ENCODE peak calls at places on chromosome 9, in nine cellular contexts. S, J, V, X, Z, A, F, R and P are unnamed samples. For H3K27me3, the result is how much of the 10 kb centered on the place peaks cover.

GRCh38 chr9:22111871-22112247 is 102.8 kb upstream of the CDKN2B start:
- DNase-seq in S (peak), J (no peak), V (no peak), X (no peak), Z (no peak), A (peak), F (no peak), R (no peak), P (no peak)

GRCh38 chr9:110950041-110950645 is 88.1 kb downstream of the LPAR1 start:
- DNase-seq in S (peak), J (no peak), V (no peak), X (no peak), Z (no peak), A (no peak), F (no peak), R (no peak), P (peak)

GRCh38 chr9:136791466-136792276 is 527 bp downstream of the TMEM141 start:
- DNase-seq in S (peak), J (peak), V (peak), X (peak), Z (no peak), A (peak), F (no peak), R (peak), P (peak)

GRCh38 chr9:19689324-19690087 is 99.3 kb downstream of the SLC24A2 start:
- DNase-seq in S (no peak), J (no peak), V (no peak), X (no peak), Z (no peak), A (peak), F (no peak), R (no peak), P (no peak)

GRCh38 chr9:134544388-134545212 is 97.0 kb upstream of the COL5A1 start:
- DNase-seq in S (peak), J (no peak), V (peak), X (no peak), Z (no peak), A (peak), F (no peak), R (peak), P (peak)

GRCh38 chr9:136665704-136666363 is 3.1 kb downstream of the EGFL7 start:
- DNase-seq in S (peak), J (no peak), V (no peak), X (no peak), Z (no peak), A (no peak), F (no peak), R (peak), P (peak)

GRCh38 chr9:33125441-33125840 is 41.7 kb downstream of the B4GALT1 start:
- DNase-seq in S (no peak), J (no peak), V (no peak), X (no peak), Z (no peak), A (no peak), F (no peak), R (no peak), P (no peak)

GRCh38 chr9:93292288-93292615 is 108.3 kb downstream of the WNK2 start:
- DNase-seq in S (no peak), J (no peak), V (no peak), X (no peak), Z (no peak), A (no peak), F (no peak), R (no peak), P (no peak)

GRCh38 chr9:28999806-29000205 is 1426.5 kb upstream of the C9orf72 start:
- DNase-seq in S (no peak), J (no peak), V (no peak), X (no peak), Z (no peak), A (no peak), F (no peak), R (no peak), P (no peak)

GRCh38 chr9:21679432-21679831 is 123.0 kb upstream of the MTAP start:
- DNase-seq in S (peak), J (no peak), V (no peak), X (no peak), Z (no peak), A (peak), F (no peak), R (no peak), P (peak)

GRCh38 chr9:114902773-114903589 is 27.4 kb downstream of the TNFSF8 start:
- DNase-seq in S (no peak), J (peak), V (no peak), X (no peak), Z (no peak), A (peak), F (no peak), R (no peak), P (peak)

GRCh38 chr9:93303806-93304573 is 120.1 kb downstream of the WNK2 start:
- DNase-seq in S (no peak), J (no peak), V (peak), X (no peak), Z (no peak), A (no peak), F (peak), R (peak), P (no peak)

GRCh38 chr9:87502446-87503232 is 5.0 kb downstream of the DAPK1 start:
- DNase-seq in S (no peak), J (no peak), V (no peak), X (no peak), Z (no peak), A (no peak), F (no peak), R (no peak), P (no peak)

GRCh38 chr9:83451308-83451707 is 86.9 kb downstream of the FRMD3 start:
- DNase-seq in S (no peak), J (no peak), V (no peak), X (no peak), Z (no peak), A (no peak), F (no peak), R (no peak), P (no peak)

GRCh38 chr9:133286523-133286922 is 11.5 kb upstream of the ABO start:
- DNase-seq in S (no peak), J (no peak), V (no peak), X (no peak), Z (no peak), A (peak), F (no peak), R (no peak), P (no peak)

GRCh38 chr9:33193818-33194217 is 26.7 kb upstream of the B4GALT1 start:
- DNase-seq in S (no peak), J (no peak), V (no peak), X (no peak), Z (no peak), A (no peak), F (no peak), R (no peak), P (no peak)

GRCh38 chr9:37430841-37431597 is 8.5 kb downstream of the GRHPR start:
- DNase-seq in S (no peak), J (no peak), V (peak), X (no peak), Z (no peak), A (peak), F (no peak), R (peak), P (no peak)

GRCh38 chr9:79012561-79012960 is 559.2 kb upstream of the TLE4 start:
- DNase-seq in S (no peak), J (no peak), V (no peak), X (no peak), Z (no peak), A (peak), F (no peak), R (no peak), P (peak)

GRCh38 chr9:116416421-116416820 is 262.8 kb downstream of the PAPPA start:
- DNase-seq in S (no peak), J (no peak), V (no peak), X (no peak), Z (no peak), A (no peak), F (no peak), R (no peak), P (no peak)

GRCh38 chr9:135167839-135168378 is 80.4 kb downstream of the OLFM1 start:
- DNase-seq in S (no peak), J (no peak), V (no peak), X (no peak), Z (no peak), A (no peak), F (no peak), R (no peak), P (no peak)

GRCh38 chr9:134585746-134586706 is 55.6 kb upstream of the COL5A1 start:
- DNase-seq in S (peak), J (no peak), V (peak), X (no peak), Z (peak), A (peak), F (peak), R (peak), P (peak)

GRCh38 chr9:120353501-120353900 is 226.5 kb downstream of the CDK5RAP2 start:
- DNase-seq in S (peak), J (no peak), V (no peak), X (no peak), Z (peak), A (peak), F (no peak), R (no peak), P (no peak)

GRCh38 chr9:70362952-70363351 is 51.5 kb downstream of the KLF9 start:
- DNase-seq in S (no peak), J (no peak), V (no peak), X (no peak), Z (no peak), A (peak), F (no peak), R (no peak), P (peak)

GRCh38 chr9:132546148-132547051 is 36.0 kb upstream of the BARHL1 start:
- DNase-seq in S (peak), J (no peak), V (peak), X (no peak), Z (no peak), A (peak), F (no peak), R (peak), P (peak)

GRCh38 chr9:112863214-112863613 is 27.5 kb downstream of the SLC46A2 start:
- DNase-seq in S (peak), J (no peak), V (no peak), X (no peak), Z (no peak), A (peak), F (no peak), R (no peak), P (no peak)

GRCh38 chr9:83964973-83965349 is 15.1 kb downstream of the HNRNPK start:
- DNase-seq in S (peak), J (no peak), V (no peak), X (no peak), Z (no peak), A (peak), F (no peak), R (no peak), P (no peak)

GRCh38 chr9:34310205-34310604 is 18.9 kb downstream of the KIF24 start:
- DNase-seq in S (peak), J (no peak), V (no peak), X (no peak), Z (no peak), A (no peak), F (no peak), R (no peak), P (no peak)

GRCh38 chr9:133731876-133732321 is 6.3 kb downstream of the SARDH start:
- DNase-seq in S (peak), J (no peak), V (peak), X (no peak), Z (no peak), A (peak), F (no peak), R (peak), P (peak)

GRCh38 chr9:133124123-133124948 is 3.3 kb upstream of the RALGDS start:
- DNase-seq in S (no peak), J (no peak), V (no peak), X (no peak), Z (no peak), A (no peak), F (no peak), R (no peak), P (no peak)

GRCh38 chr9:89806371-89807100 is 201.7 kb downstream of the GADD45G start:
- DNase-seq in S (no peak), J (no peak), V (peak), X (no peak), Z (peak), A (peak), F (no peak), R (no peak), P (no peak)

GRCh38 chr9:115261656-115262081 is 143.7 kb upstream of the TNC start:
- DNase-seq in S (no peak), J (no peak), V (no peak), X (no peak), Z (no peak), A (no peak), F (no peak), R (no peak), P (peak)

GRCh38 chr9:95021166-95021886 is 294.8 kb downstream of the AOPEP start:
- DNase-seq in S (no peak), J (no peak), V (no peak), X (no peak), Z (no peak), A (no peak), F (no peak), R (no peak), P (no peak)

DNA sequence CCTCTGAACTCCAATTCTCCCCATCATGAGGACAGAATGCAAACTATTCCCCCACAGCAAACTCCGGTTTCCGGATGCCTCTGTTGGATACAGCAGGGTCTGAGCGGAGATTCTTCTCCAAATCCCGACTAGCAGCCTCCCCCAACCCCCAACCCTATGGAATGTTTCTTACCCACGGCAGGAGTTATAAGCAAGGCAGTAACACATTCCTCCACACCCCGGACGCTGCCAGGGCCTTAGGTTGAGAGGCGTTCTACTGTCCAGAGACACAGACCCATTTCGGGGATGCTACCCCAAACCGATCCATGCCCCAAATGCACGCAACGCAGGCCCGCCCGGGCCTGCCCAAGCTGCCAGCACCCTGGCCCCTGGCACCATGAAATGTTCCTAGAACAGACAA is 85.6 kb upstream of the LMX1B start:
- DNase-seq in S (no peak), J (no peak), V (no peak), X (no peak), Z (no peak), A (no peak), F (no peak), R (peak), P (no peak)
- H3K27me3 ChIP-seq in S (half or more), J (under half), V (under half), X (under half), Z (under half), A (under half), F (under half), R (under half), P (under half)

DNA sequence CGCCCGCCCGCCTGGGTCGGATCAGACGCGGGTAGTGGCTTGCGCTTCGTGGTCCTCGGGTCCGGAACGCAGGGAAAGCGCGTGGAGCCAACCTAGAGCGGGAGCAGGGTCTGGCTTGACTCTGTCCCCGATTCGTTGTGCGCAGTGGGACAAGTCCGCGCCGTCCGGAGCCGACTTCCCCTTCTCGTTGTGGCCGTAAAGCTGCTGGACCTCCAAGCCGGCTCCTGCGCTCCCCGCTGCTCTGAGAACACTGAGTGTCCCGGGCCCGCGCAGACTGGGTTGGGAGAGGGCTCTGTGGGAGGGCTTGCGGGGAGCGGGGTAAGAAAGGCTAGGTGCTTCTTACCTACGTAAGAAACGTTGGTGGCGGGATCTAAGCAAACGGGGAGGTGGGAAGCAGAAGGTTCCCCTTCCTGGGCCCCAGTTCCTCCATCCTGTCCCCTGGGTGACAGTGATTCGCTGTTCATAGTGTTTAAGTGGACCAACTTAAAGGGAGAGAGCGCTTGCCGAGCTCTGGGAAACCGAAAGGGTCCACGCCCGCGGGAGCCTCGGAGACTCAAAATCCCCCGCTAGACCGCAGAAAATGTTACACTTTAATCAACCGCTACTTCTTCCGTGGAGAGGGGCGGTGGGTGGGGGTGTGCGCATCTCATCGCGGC is 4.3 kb upstream of the FOXE1 start:
- DNase-seq in S (no peak), J (no peak), V (peak), X (no peak), Z (no peak), A (no peak), F (no peak), R (peak), P (no peak)
- H3K27me3 ChIP-seq in S (half or more), J (half or more), V (half or more), X (half or more), Z (under half), A (half or more), F (under half), R (half or more), P (under half)

GRCh38 chr9:73919712-73920111 is 577.4 kb upstream of the RORB start:
- DNase-seq in S (no peak), J (no peak), V (no peak), X (no peak), Z (no peak), A (no peak), F (no peak), R (no peak), P (no peak)
- H3K27me3 ChIP-seq in S (under half), J (under half), V (under half), X (under half), Z (under half), A (under half), F (under half), R (under half), P (under half)

GRCh38 chr9:128392302-128393152 is 21.4 kb downstream of the URM1 start:
- DNase-seq in S (no peak), J (no peak), V (peak), X (no peak), Z (no peak), A (no peak), F (no peak), R (peak), P (no peak)

GRCh38 chr9:128390150-128390812 is 19.1 kb downstream of the URM1 start:
- DNase-seq in S (no peak), J (no peak), V (no peak), X (no peak), Z (no peak), A (no peak), F (no peak), R (peak), P (no peak)

GRCh38 chr9:128391956-128392301 is 20.8 kb downstream of the URM1 start:
- DNase-seq in S (no peak), J (no peak), V (no peak), X (no peak), Z (no peak), A (no peak), F (no peak), R (no peak), P (no peak)

GRCh38 chr9:128389395-128390149 is 18.4 kb downstream of the URM1 start:
- DNase-seq in S (no peak), J (no peak), V (no peak), X (no peak), Z (no peak), A (no peak), F (no peak), R (peak), P (no peak)

DNA sequence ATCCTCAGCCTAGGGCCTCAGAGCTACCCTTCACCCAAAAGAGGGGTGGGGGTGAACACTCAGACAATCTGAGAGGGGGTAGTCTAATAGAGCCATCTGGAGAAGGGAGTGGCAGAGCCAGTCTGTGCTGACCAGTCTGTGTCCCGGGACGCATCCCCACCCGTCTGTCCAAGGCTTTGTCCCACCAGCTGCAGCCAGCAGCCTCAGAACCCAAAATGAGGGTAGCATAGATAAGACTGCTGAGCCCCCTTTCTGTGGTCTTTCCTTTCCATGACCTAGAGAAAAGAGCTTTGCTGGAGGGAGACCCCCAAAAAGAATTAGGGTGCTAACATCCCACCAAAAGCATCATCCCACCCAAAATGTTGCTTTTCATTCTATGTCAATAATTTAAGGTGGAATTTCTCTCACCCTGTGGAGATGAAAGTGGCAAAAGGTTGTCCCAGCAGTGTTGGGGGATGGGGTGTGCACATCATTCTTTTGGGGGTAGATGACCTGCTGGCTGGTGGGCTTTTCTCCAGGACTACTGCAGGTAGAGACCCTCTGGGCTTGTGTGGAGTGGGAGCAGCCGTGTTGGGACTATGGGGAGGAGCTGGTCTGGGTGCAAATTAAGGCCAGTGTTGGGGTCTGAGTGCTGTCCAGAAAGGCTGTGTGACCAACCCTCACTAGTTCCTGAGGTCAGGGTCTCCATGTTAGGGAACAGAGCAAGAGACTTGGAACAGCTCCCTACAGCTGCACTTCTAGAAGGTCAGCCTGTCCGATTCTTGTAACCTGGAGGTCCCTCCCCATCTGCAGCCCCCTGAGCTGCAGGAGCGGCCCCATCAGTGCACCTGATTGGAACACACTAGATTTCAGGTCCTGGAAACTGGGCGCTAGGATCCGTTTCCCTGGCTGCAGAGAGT is 19.9 kb downstream of the URM1 start:
- DNase-seq in S (no peak), J (no peak), V (no peak), X (no peak), Z (no peak), A (no peak), F (no peak), R (peak), P (no peak)
- H3K27me3 ChIP-seq in S (under half), J (under half), V (half or more), X (under half), Z (under half), A (half or more), F (under half), R (half or more), P (under half)

DNA sequence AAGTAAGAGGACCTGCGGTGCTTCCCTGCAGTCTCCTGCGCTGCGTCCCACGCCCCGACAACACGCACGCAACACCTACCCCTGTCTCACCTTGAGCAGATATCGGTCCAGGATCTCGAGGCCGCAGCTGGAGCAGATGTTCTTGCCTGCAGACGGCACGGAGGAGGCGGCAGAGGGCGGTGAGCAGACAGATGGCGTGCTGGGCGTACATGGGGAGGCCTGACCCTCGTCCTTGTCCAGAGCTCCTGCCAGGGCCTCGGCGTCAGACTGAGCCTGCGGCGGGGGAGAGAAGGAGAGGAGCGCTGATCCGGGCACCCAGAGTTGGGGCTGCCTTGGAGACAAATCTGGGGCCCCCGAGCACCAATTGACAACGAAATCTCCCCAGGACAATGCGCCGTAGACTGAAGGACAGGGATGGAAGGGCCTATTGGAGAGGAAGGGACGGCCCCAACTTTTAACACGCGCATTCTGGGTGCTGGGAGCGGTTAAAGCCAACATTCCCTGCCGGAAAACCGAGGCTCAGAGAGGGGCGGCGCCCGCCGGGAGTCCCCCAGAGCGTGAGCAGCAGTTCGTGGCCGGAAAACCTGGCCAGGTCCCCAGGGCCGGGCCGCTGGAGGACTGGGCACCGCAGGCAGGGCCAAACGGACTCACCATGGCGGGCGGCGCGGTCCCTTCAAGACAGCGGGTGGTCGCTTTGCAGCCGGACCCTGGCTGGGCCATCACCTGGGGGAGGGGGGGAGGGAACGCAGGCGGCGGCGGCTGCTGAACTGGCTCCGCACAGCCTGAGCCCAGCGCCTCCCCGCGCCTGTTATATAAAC is 1.8 kb downstream of the LHX6 start:
- DNase-seq in S (no peak), J (no peak), V (peak), X (no peak), Z (no peak), A (no peak), F (no peak), R (peak), P (no peak)
- H3K27me3 ChIP-seq in S (half or more), J (half or more), V (half or more), X (under half), Z (under half), A (half or more), F (under half), R (half or more), P (half or more)